ENCODE peak calls at places on chromosomes 1 and 21, in seven cellular contexts. A is breast epithelium, W is gastrocnemius medialis, F is GM12878, C is HCT116, D is H9, Y is right atrium auricular region. L is an unnamed sample.

GRCh38 chr1:21198929-21199328 is 22.2 kb upstream of the EIF4G3 start:
- DNase-seq in D (no peak), Y (no peak), C (no peak), W (no peak), A (no peak), F (no peak), L (no peak)

GRCh38 chr21:45469273-45470086 is 64.5 kb downstream of the COL18A1 start:
- DNase-seq in D (no peak), W (no peak), Y (no peak), C (no peak), F (no peak), A (no peak), L (peak; percentile 25)

GRCh38 chr1:66168919-66169725 is 364.8 kb upstream of the SGIP1 start:
- DNase-seq in C (peak; percentile 10), A (no peak), D (no peak), W (no peak), F (no peak), Y (no peak), L (no peak)

GRCh38 chr1:206900149-206900548 is 2.9 kb downstream of the IL24 start:
- DNase-seq in Y (peak; percentile 43), C (no peak), A (no peak), W (no peak), F (no peak), D (no peak), L (no peak)

GRCh38 chr1:92754000-92754787 is 30.7 kb downstream of the EVI5 start:
- DNase-seq in W (no peak), Y (no peak), F (no peak), A (no peak), D (no peak), C (no peak), L (no peak)

GRCh38 chr1:46393510-46393909 is 607 bp upstream of the FAAH start:
- DNase-seq in Y (no peak), W (no peak), F (no peak), A (no peak), D (peak; percentile 86), C (no peak), L (no peak)

GRCh38 chr1:119674110-119674509 is 26.0 kb upstream of the ZNF697 start:
- DNase-seq in W (no peak), A (peak; percentile 37), F (no peak), D (no peak), C (no peak), Y (no peak), L (no peak)

GRCh38 chr1:207805841-207806421 is 54.1 kb downstream of the CD46 start:
- DNase-seq in C (no peak), A (no peak), D (no peak), F (no peak), Y (peak; percentile 95), W (peak; percentile 97), L (peak; percentile 58)

GRCh38 chr1:61426884-61427283 is 298.1 kb downstream of the TM2D1 start:
- DNase-seq in Y (no peak), F (no peak), D (no peak), C (no peak), A (no peak), W (no peak), L (no peak)

GRCh38 chr21:39386194-39386593 is 37.3 kb upstream of the HMGN1 start:
- DNase-seq in F (no peak), D (peak; percentile 38), W (peak; percentile 50), C (no peak), Y (no peak), A (no peak), L (no peak)

GRCh38 chr1:201068976-201069375 is 43.2 kb downstream of the CACNA1S start:
- DNase-seq in C (no peak), D (no peak), W (no peak), F (no peak), Y (no peak), A (no peak), L (no peak)

GRCh38 chr1:70672333-70672935 is 261.4 kb downstream of the CTH start:
- DNase-seq in F (no peak), C (no peak), W (no peak), D (no peak), A (no peak), Y (no peak), L (no peak)

GRCh38 chr1:203362561-203363055 is 11.7 kb upstream of the FMOD start:
- DNase-seq in A (no peak), F (no peak), Y (no peak), W (no peak), C (no peak), D (no peak), L (no peak)
- H3K27ac ChIP-seq in A (no peak overlapping the region), F (no peak overlapping the region), Y (no peak overlapping the region), W (no peak overlapping the region), C (no peak overlapping the region), D (no peak overlapping the region), L (no peak overlapping the region)

GRCh38 chr21:37849703-37850102 is 66.6 kb downstream of the KCNJ6 start:
- DNase-seq in F (no peak), D (no peak), A (no peak), Y (no peak), C (no peak), W (no peak), L (no peak)

GRCh38 chr21:37845535-37845934 is 70.7 kb downstream of the KCNJ6 start:
- DNase-seq in D (no peak), F (no peak), Y (no peak), C (no peak), W (no peak), A (no peak), L (no peak)

GRCh38 chr21:37848721-37849490 is 67.4 kb downstream of the KCNJ6 start:
- DNase-seq in Y (no peak), D (no peak), W (no peak), C (no peak), A (no peak), F (no peak), L (no peak)
- H3K27ac ChIP-seq in Y (no peak overlapping the region), D (no peak overlapping the region), W (no peak overlapping the region), C (no peak overlapping the region), A (no peak overlapping the region), F (no peak overlapping the region), L (no peak overlapping the region)

GRCh38 chr1:90925928-90926869 is 95.6 kb downstream of the ZNF644 start:
- DNase-seq in D (no peak), A (no peak), W (no peak), C (no peak), Y (no peak), F (no peak), L (no peak)
- H3K27ac ChIP-seq in D (peak overlapping the region; percentile 44), A (no peak overlapping the region), W (no peak overlapping the region), C (no peak overlapping the region), Y (no peak overlapping the region), F (no peak overlapping the region), L (no peak overlapping the region)

DNA sequence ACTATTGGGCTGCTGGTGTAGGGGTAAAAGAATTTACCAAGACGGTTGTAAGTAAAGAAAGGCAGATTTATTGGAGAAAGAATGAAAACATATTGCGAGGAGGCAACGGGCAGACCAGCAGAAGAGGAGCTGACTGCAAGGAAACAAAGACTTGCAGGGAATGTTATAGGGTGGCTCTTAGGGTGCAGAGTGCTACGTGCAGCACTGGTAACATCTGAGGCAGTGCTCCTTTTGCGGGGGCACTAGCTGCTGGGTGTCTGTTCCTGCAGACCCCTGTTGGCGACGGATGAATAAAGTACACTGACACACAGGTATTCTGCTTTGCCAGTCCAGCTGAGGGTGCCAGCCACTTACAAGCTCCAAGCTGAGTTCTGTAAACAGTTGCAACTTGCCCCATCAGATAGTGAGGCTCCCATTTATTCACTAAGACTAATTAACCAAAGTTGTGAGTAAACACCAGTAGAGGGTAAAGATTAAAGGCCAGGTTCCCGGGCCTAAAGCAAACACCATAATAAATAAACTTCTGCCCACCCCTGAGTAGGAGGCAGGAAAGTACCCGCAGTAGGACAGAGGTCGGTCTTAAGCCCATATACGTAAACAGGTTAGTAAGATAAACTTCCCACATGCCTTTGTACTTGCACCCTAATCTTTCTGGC is 140.2 kb upstream of the KCNK1 start:
- DNase-seq in W (no peak), Y (no peak), F (no peak), D (no peak), A (no peak), C (no peak), L (no peak)
- H3K27ac ChIP-seq in W (no peak overlapping the region), Y (no peak overlapping the region), F (no peak overlapping the region), D (no peak overlapping the region), A (no peak overlapping the region), C (no peak overlapping the region), L (no peak overlapping the region)

DNA sequence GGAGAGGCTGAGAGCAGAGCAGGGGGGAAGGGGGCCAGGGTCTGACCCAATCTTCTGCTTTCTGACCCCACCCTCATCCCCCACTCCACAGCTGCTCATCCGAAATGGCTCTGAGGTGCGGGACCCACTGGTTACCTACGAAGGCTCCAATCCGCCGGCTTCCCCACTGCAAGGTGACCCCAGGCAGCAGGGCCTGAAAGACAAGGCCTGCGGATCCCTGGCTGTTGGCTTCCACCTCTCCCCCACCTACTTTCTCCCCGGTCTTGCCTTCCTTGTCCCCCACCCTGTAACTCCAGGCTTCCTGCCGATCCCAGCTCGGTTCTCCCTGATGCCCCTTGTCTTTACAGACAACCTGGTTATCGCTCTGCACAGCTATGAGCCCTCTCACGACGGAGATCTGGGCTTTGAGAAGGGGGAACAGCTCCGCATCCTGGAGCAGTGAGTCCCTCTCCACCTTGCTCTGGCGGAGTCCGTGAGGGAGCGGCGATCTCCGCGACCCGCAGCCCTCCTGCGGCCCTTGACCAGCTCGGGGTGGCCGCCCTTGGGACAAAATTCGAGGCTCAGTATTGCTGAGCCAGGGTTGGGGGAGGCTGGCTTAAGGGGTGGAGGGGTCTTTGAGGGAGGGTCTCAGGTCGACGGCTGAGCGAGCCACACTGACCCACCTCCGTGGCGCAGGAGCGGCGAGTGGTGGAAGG is 17.1 kb upstream of the HDAC1 start:
- DNase-seq in W (no peak), C (no peak), A (no peak), Y (no peak), F (no peak), D (peak; percentile 55), L (no peak)
- H3K27ac ChIP-seq in W (no peak overlapping the region), C (no peak overlapping the region), A (no peak overlapping the region), Y (no peak overlapping the region), F (no peak overlapping the region), D (no peak overlapping the region), L (no peak overlapping the region)